ENCODE peak calls at places on chromosomes 13 and 19, in eight cellular contexts. E is NCI-H748 treated with DMSO at 0.1 percent for 48 hours, J is GM23248, P is psoas muscle, O is breast epithelium, V is RWPE1, C is PC-3, R is AG09319. I is an unnamed sample.

GRCh38 chr19:33458171-33458633 is 63.4 kb downstream of the PEPD start:
- DNase-seq in O (peak; percentile 20), C (no peak), E (no peak), J (no peak), V (no peak), P (no peak), R (no peak), I (no peak)

GRCh38 chr19:53394522-53394973 is 401 bp upstream of the ZNF765 start:
- DNase-seq in P (peak; percentile 59), V (no peak), O (peak; percentile 60), R (peak; percentile 11), C (peak; percentile 63), E (no peak), J (peak; percentile 79), I (no peak)

GRCh38 chr13:72397265-72397664 is 330.2 kb downstream of the MZT1 start:
- DNase-seq in C (no peak), R (no peak), E (no peak), P (no peak), O (no peak), V (no peak), J (no peak), I (no peak)

GRCh38 chr19:41883821-41884733 is 1.1 kb downstream of the ARHGEF1 start:
- DNase-seq in O (peak; percentile 93), C (peak; percentile 95), P (peak; percentile 95), V (peak; percentile 98), R (peak; percentile 93), E (peak; percentile 97), J (peak; percentile 100), I (peak; percentile 98)

GRCh38 chr19:35642798-35643254 is 1.3 kb downstream of the ETV2 start:
- DNase-seq in O (no peak), R (no peak), V (no peak), J (no peak), E (no peak), P (no peak), C (no peak), I (no peak)

GRCh38 chr13:20968745-20969144 is 66.2 kb upstream of the XPO4 start:
- DNase-seq in C (no peak), R (no peak), O (no peak), V (no peak), E (no peak), J (no peak), P (no peak), I (peak; percentile 13)

GRCh38 chr19:1663854-1664253 is 11.4 kb upstream of the TCF3 start:
- DNase-seq in C (no peak), J (no peak), O (no peak), P (no peak), R (no peak), E (no peak), V (no peak), I (no peak)

GRCh38 chr13:31998131-31998530 is 33.4 kb upstream of the FRY start:
- DNase-seq in V (no peak), O (no peak), C (no peak), P (no peak), J (no peak), E (peak; percentile 78), R (no peak), I (no peak)

GRCh38 chr19:49677232-49677881 is at the start of gene PRMT1:
- DNase-seq in O (no peak), R (no peak), J (peak; percentile 58), C (peak; percentile 47), P (peak; percentile 59), E (no peak), V (no peak), I (no peak)

GRCh38 chr13:111344471-111345191 is 24.2 kb downstream of the TEX29 start:
- DNase-seq in O (no peak), C (peak; percentile 43), P (peak; percentile 54), J (peak; percentile 56), V (peak; percentile 23), E (no peak), R (no peak), I (no peak)

GRCh38 chr13:100235311-100235901 is 146.5 kb downstream of the PCCA start:
- DNase-seq in C (peak; percentile 63), E (peak; percentile 85), R (peak; percentile 32), O (no peak), J (peak; percentile 71), P (no peak), V (peak; percentile 53), I (peak; percentile 94)